ENCODE peak calls at places on chromosomes 5 and 9, in four cellular contexts. Y is K562, K is HEK293T, W is HepG2. J is an unnamed sample.

GRCh38 chr5:137320056-137321045 is 178.8 kb downstream of the SPOCK1 start:
- DNase-seq in Y (peak; percentile 40), K (peak; percentile 58), W (peak; percentile 24), J (peak; percentile 36)

GRCh38 chr5:140351609-140352334 is 5.4 kb upstream of the HBEGF start:
- DNase-seq in Y (peak; percentile 68), K (peak; percentile 61), W (peak; percentile 65), J (peak; percentile 32)

GRCh38 chr9:128607642-128608350 is 48.9 kb downstream of the DYNC2I2 start:
- DNase-seq in Y (no peak), K (no peak), W (no peak), J (no peak)

GRCh38 chr9:134501266-134502181 is 140.1 kb upstream of the COL5A1 start:
- DNase-seq in Y (no peak), K (no peak), W (no peak), J (no peak)

GRCh38 chr9:6354072-6354686 is 26.0 kb downstream of the TPD52L3 start:
- DNase-seq in Y (peak; percentile 49), K (peak; percentile 54), W (peak; percentile 61), J (peak; percentile 19)

GRCh38 chr9:32644698-32645097 is 9.2 kb upstream of the TAF1L start:
- DNase-seq in Y (no peak), K (no peak), W (no peak), J (no peak)

GRCh38 chr5:133319905-133320520 is 268.2 kb downstream of the HSPA4 start:
- DNase-seq in Y (no peak), K (no peak), W (no peak), J (no peak)

GRCh38 chr9:104093647-104094533 is at the start of gene SMC2:
- DNase-seq in Y (peak; percentile 88), K (peak; percentile 84), W (peak; percentile 83), J (peak; percentile 89)

GRCh38 chr9:34211395-34211794 is 32.6 kb downstream of the UBAP1 start:
- DNase-seq in Y (no peak), K (no peak), W (no peak), J (no peak)

GRCh38 chr9:79670269-79670961 is 98.7 kb downstream of the TLE4 start:
- DNase-seq in Y (no peak), K (no peak), W (no peak), J (no peak)

GRCh38 chr9:75039006-75039405 is 10.9 kb upstream of the CARNMT1 start:
- DNase-seq in Y (no peak), K (no peak), W (no peak), J (no peak)

GRCh38 chr9:99628843-99629242 is 192.8 kb upstream of the NR4A3 start:
- DNase-seq in Y (no peak), K (no peak), W (no peak), J (no peak)

GRCh38 chr9:129075996-129076639 is 4.8 kb upstream of the DOLPP1 start:
- DNase-seq in Y (no peak), K (no peak), W (no peak), J (no peak)

GRCh38 chr5:90477816-90478215 is 3.2 kb downstream of the POLR3G start:
- DNase-seq in Y (no peak), K (no peak), W (no peak), J (no peak)

GRCh38 chr9:7169717-7170348 is 412.1 kb downstream of the KDM4C start:
- DNase-seq in Y (no peak), K (no peak), W (no peak), J (no peak)

GRCh38 chr5:179486596-179487051 is 63.7 kb upstream of the RUFY1 start:
- DNase-seq in Y (no peak), K (no peak), W (no peak), J (no peak)

GRCh38 chr5:102048940-102049339 is 247.1 kb downstream of the SLCO4C1 start:
- DNase-seq in Y (no peak), K (no peak), W (no peak), J (no peak)

GRCh38 chr9:100589582-100589981 is 11.7 kb downstream of the CAVIN4 start:
- DNase-seq in Y (no peak), K (no peak), W (no peak), J (no peak)

GRCh38 chr9:98430535-98430934 is 175.1 kb upstream of the TBC1D2 start:
- DNase-seq in Y (no peak), K (no peak), W (no peak), J (no peak)

GRCh38 chr9:107577140-107577776 is 87.7 kb upstream of the KLF4 start:
- DNase-seq in Y (no peak), K (no peak), W (no peak), J (no peak)

GRCh38 chr5:6886866-6887265 is 173.6 kb downstream of the TENT4A start:
- DNase-seq in Y (no peak), K (no peak), W (no peak), J (no peak)

GRCh38 chr5:176450077-176450476 is 1.9 kb downstream of the FAF2 start:
- DNase-seq in Y (no peak), K (no peak), W (no peak), J (no peak)

GRCh38 chr9:18359335-18359734 is 114.6 kb upstream of the ADAMTSL1 start:
- DNase-seq in Y (no peak), K (no peak), W (no peak), J (no peak)

GRCh38 chr5:98593418-98593817 is 180.0 kb upstream of the RGMB start:
- DNase-seq in Y (no peak), K (no peak), W (no peak), J (no peak)

GRCh38 chr9:114302727-114303126 is 20.2 kb upstream of the ORM1 start:
- DNase-seq in Y (no peak), K (no peak), W (no peak), J (no peak)

GRCh38 chr5:132666310-132667123 is 7.3 kb upstream of the IL4 start:
- DNase-seq in Y (peak; percentile 46), K (no peak), W (no peak), J (no peak)

GRCh38 chr5:157511656-157512644 is 51.9 kb downstream of the NIPAL4 start:
- DNase-seq in Y (peak; percentile 55), K (peak; percentile 59), W (peak; percentile 79), J (peak; percentile 30)

GRCh38 chr5:59485629-59486439 is 407.7 kb downstream of the PDE4D start:
- DNase-seq in Y (no peak), K (no peak), W (no peak), J (no peak)

GRCh38 chr9:35075358-35075757 is 2.9 kb upstream of the VCP start:
- DNase-seq in Y (no peak), K (no peak), W (no peak), J (no peak)

GRCh38 chr5:107968998-107969397 is 298.3 kb upstream of the EFNA5 start:
- DNase-seq in Y (no peak), K (no peak), W (no peak), J (no peak)

GRCh38 chr5:1199649-1200494 is 1.5 kb upstream of the SLC6A19 start:
- DNase-seq in Y (peak; percentile 99), K (no peak), W (peak; percentile 47), J (peak; percentile 10)

GRCh38 chr5:124457101-124457500 is 289.3 kb downstream of the ZNF608 start:
- DNase-seq in Y (no peak), K (no peak), W (no peak), J (no peak)

GRCh38 chr5:148826082-148826971 is at the start of gene ADRB2:
- DNase-seq in Y (peak; percentile 94), K (peak; percentile 88), W (peak; percentile 55), J (peak; percentile 93)

GRCh38 chr9:129773262-129774048 is 20.6 kb upstream of the PTGES start:
- DNase-seq in Y (no peak), K (no peak), W (peak; percentile 69), J (no peak)

GRCh38 chr5:41068169-41068568 is 3.0 kb downstream of the MROH2B start:
- DNase-seq in Y (no peak), K (no peak), W (no peak), J (no peak)

DNA sequence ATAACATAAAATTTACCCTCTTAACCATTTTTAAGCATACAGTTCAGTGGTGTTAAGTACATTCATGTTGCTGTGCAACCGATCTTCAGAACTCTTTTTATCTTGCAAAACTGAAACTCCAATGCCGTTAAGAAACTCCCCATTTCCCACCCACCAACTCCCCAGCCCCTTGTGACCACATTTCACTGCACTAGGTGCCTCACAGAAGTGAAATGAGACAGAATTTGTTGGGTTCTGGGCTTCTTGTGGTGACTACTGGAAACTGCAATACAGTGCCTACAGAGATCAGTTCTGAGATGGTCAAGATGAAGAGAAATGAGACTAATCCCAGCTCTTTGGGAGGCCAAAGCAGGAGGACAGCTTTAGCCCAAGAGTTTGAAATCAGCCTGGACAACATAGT is 202.1 kb upstream of the SLC30A5 start:
- DNase-seq in Y (no peak), K (no peak), W (no peak), J (no peak)
- TF ChIP-seq ELF4 in Y (no peak), K (no peak), W (no peak), J (no peak)

DNA sequence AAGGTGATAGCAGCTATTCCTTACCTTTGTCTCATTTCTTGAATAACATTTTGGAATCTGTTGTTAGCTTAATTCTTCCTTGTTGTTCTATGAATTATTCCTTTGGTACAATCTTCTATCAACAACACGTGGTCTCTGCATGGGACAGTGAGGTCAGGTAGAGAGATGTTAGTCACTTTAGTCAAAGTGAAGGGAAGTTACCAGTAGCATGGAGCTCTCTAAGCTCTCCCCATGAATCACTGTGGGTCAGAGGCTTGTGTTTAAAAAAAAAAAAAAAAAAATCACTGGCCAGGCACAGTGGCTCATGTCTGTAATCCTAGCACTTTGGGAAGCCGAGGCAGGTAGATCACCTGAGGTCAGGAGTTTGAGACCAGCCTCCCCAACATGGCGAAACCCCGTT is 116.0 kb downstream of the GOLPH3 start:
- DNase-seq in Y (no peak), K (no peak), W (no peak), J (no peak)
- TF ChIP-seq ELF4 in Y (no peak), K (no peak), W (no peak), J (no peak)

GRCh38 chr5:119019431-119020348 is 31.3 kb upstream of the DTWD2 start:
- DNase-seq in Y (no peak), K (no peak), W (no peak), J (no peak)

GRCh38 chr5:119021333-119021732 is 33.0 kb upstream of the DTWD2 start:
- DNase-seq in Y (no peak), K (no peak), W (no peak), J (no peak)

GRCh38 chr5:119017999-119018398 is 29.7 kb upstream of the DTWD2 start:
- DNase-seq in Y (no peak), K (no peak), W (no peak), J (no peak)

GRCh38 chr5:119022773-119023172 is 34.4 kb upstream of the DTWD2 start:
- DNase-seq in Y (no peak), K (no peak), W (no peak), J (no peak)

DNA sequence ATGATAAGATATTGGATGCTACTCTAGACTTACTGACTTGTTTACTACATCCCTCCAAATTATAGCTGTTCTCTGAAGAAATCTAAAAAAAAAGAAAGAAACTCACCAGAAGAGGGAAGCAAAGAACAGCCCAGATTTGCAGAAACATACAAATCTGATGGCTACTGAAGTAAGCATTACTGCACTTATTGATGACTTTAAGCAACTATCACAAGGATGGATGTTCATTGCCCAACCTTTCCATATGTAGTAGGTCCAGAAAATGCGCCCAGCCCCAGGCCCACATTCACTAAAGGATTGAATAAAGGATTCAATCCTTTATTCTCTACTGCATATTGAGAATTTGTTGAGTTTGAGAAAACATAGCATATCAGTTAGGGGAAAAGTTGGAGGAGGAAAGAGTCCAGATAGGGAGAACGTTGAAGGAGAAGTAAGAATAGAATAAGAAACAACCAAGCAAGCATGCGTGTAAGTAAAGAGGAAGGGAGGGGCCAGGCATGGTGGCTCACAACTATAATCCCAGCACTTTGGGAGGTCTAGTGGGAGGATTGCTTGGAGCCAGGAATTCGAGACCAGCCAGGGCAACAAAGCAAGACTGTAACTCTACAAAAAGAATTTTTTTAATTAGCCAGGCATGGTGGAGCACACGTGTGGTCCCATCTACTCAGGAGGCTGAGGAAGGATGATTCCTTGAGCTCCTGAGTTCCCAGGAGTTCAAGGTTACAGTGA is 33.8 kb upstream of the DTWD2 start:
- DNase-seq in Y (no peak), K (peak; percentile 22), W (no peak), J (no peak)
- TF ChIP-seq ELF4 in Y (no peak), K (no peak), W (no peak), J (no peak)

GRCh38 chr5:172453206-172453985 is 929 bp downstream of the SH3PXD2B start:
- DNase-seq in Y (peak; percentile 30), K (peak; percentile 67), W (peak; percentile 49), J (peak; percentile 66)
- TF ChIP-seq ELF4 in Y (no peak), K (no peak), W (no peak), J (no peak)